ENCODE peak calls at places on chromosomes 7 and 10, in five cellular contexts. M is pancreas; B is thoracic aorta; C is CD8-positive, alpha-beta T cell; O is sigmoid colon. X is an unnamed sample.

GRCh38 chr10:95907454-95908253 is at the start of gene CC2D2B:
- DNase-seq in B (peak; percentile 55), O (peak; percentile 90), C (peak; percentile 21), M (peak; percentile 91), X (peak; percentile 87)

GRCh38 chr7:20359397-20359963 is 28.8 kb downstream of the ITGB8 start:
- DNase-seq in M (no peak), B (no peak), C (no peak), O (no peak), X (no peak)

GRCh38 chr10:8235253-8236027 is 181.0 kb downstream of the GATA3 start:
- DNase-seq in O (no peak), M (no peak), B (no peak), C (no peak), X (no peak)

GRCh38 chr7:81776159-81776558 is 6.3 kb upstream of the HGF start:
- DNase-seq in B (no peak), C (no peak), O (no peak), M (no peak), X (no peak)

GRCh38 chr10:43846187-43846680 is 197.6 kb upstream of the ZNF32 start:
- DNase-seq in C (no peak), O (no peak), B (no peak), M (no peak), X (no peak)

GRCh38 chr10:7756360-7756992 is 31.3 kb downstream of the KIN start:
- DNase-seq in O (no peak), B (no peak), C (no peak), M (no peak), X (no peak)

GRCh38 chr7:3754488-3755365 is 453.7 kb downstream of the SDK1 start:
- DNase-seq in M (no peak), O (peak; percentile 79), B (no peak), C (no peak), X (peak; percentile 39)

GRCh38 chr10:116741391-116742351 is 695 bp downstream of the HSPA12A start:
- DNase-seq in B (no peak), O (peak; percentile 70), C (no peak), M (peak; percentile 65), X (no peak)

GRCh38 chr7:140196361-140197217 is 19.8 kb upstream of the KDM7A start:
- DNase-seq in C (no peak), O (peak; percentile 85), M (no peak), B (no peak), X (peak; percentile 66)

GRCh38 chr10:11014671-11015141 is 3.0 kb upstream of the CELF2 start:
- DNase-seq in B (no peak), C (no peak), M (no peak), O (no peak), X (peak; percentile 44)

GRCh38 chr7:103752995-103753394 is 236.5 kb downstream of the RELN start:
- DNase-seq in C (no peak), B (no peak), M (no peak), O (no peak), X (no peak)

GRCh38 chr10:128025951-128026350 is 100.3 kb downstream of the MKI67 start:
- DNase-seq in O (peak; percentile 42), C (no peak), M (no peak), B (no peak), X (no peak)

GRCh38 chr7:44309271-44310091 is 15.9 kb downstream of the CAMK2B start:
- DNase-seq in M (peak; percentile 82), C (no peak), O (peak; percentile 68), B (no peak), X (peak; percentile 87)

GRCh38 chr7:27151945-27152815 is at the start of gene HOXA3:
- DNase-seq in O (peak; percentile 93), M (peak; percentile 56), C (no peak), B (no peak), X (peak; percentile 38)

GRCh38 chr7:16985621-16986020 is 103.8 kb upstream of the AGR3 start:
- DNase-seq in M (no peak), C (no peak), O (no peak), B (no peak), X (no peak)

GRCh38 chr7:25565949-25566348 is 337.7 kb upstream of the NPVF start:
- DNase-seq in B (no peak), C (peak; percentile 44), M (peak; percentile 69), O (peak; percentile 81), X (no peak)

GRCh38 chr7:95481768-95482167 is 4.0 kb upstream of the ASB4 start:
- DNase-seq in B (no peak), C (no peak), O (no peak), M (no peak), X (no peak)

GRCh38 chr7:45610660-45611299 is 36.6 kb downstream of the ADCY1 start:
- DNase-seq in O (no peak), C (no peak), M (no peak), B (no peak), X (no peak)

GRCh38 chr10:132915411-132915810 is 27.0 kb downstream of the CFAP46 start:
- DNase-seq in C (no peak), O (peak; percentile 49), M (peak; percentile 42), B (no peak), X (no peak)

GRCh38 chr10:37741831-37742230 is 115.6 kb downstream of the ZNF248 start:
- DNase-seq in O (no peak), B (no peak), M (no peak), C (no peak), X (no peak)
- H3K4me3 ChIP-seq in O (no peak overlapping the region), B (no peak overlapping the region), M (no peak overlapping the region), C (no peak overlapping the region), X (no peak overlapping the region)

GRCh38 chr10:102633848-102634247 is 10.4 kb upstream of the TRIM8 start:
- DNase-seq in B (no peak), O (no peak), C (no peak), M (no peak), X (no peak)
- H3K4me1 ChIP-seq in B (peaks cover 27% of the 10 kb centered on the region), O (peaks cover 72% of the 10 kb centered on the region), C (peaks cover 54% of the 10 kb centered on the region), M (no peaks in the 10 kb centered on the region), X (peaks cover 64% of the 10 kb centered on the region)

DNA sequence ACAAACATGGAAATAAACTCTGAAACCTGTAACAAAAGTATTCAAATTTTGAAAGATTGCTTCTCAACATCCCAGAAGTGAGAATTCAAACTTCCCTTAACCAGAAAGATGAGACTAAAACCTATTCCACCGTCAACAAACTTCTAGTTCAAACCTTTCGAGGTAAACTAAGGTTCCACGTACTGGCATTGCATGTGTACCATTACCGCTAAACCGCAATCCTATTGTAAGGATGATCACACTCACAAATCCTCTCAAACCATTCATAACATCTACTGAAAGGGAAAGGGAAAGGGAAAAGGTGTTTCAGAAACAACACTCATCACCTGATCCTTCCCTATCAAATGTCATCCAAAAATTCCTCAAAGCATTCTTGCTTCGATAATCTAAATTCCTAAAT is 3.1 kb downstream of the SMURF1 start:
- DNase-seq in O (no peak), B (no peak), M (no peak), C (no peak), X (no peak)
- H3K27ac ChIP-seq in O (peak overlapping the region; percentile 99), B (peak overlapping the region; percentile 99), M (no peak overlapping the region), C (no peak overlapping the region), X (peak overlapping the region; percentile 95)

GRCh38 chr10:68600041-68600778 is 40.1 kb downstream of the TET1 start:
- DNase-seq in C (peak; percentile 9), O (peak; percentile 82), B (peak; percentile 11), M (peak; percentile 75), X (peak; percentile 77)

GRCh38 chr10:68599754-68600040 is 39.6 kb downstream of the TET1 start:
- DNase-seq in M (no peak), B (no peak), C (no peak), O (no peak), X (no peak)

GRCh38 chr10:68601490-68602265 is 41.5 kb downstream of the TET1 start:
- DNase-seq in M (no peak), B (no peak), O (no peak), C (no peak), X (no peak)

GRCh38 chr10:68597407-68597806 is 37.3 kb downstream of the TET1 start:
- DNase-seq in O (no peak), B (no peak), C (no peak), M (no peak), X (no peak)

DNA sequence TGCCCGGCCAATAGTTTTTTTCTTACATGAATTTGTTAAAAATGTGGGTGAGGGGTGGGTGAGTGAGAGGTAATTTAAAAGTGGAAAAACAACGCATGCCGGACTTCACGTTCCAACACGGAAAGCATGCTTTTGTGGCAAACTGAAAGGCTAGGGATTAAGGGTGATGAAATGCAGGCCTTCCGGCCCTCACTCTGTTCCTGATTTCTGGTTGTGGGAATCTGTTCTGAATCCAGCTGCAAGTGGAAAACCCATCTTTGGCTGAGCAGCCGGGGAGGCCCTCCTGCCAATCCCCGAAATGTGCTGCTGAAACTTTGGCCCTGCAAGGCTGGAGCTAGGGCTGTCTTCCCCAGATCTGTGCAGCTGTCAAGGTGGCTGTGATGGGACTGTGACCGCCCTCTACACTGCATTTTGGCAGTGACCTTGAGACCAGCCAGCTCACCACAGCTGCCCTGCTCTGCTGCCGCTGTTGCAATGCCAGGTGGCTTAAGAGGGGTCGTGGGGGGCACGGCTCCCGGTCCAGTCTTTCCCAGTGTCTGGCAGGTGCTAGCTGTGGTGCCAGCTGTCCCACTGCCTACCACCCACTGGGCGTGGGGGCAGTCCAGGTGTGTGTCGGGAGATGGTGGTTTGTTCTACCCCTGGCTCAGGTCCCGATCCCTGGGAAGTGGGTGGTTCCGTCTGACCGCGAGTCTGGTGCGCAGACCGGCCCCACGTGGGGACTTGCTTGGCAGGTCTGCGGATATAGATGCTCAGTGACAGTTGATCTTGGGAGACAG is 39.0 kb downstream of the TET1 start:
- DNase-seq in M (peak; percentile 63), O (peak; percentile 75), B (no peak), C (no peak), X (peak; percentile 72)
- H3K4me3 ChIP-seq in M (peak overlapping the region; percentile 43), O (no peak overlapping the region), B (peak overlapping the region; percentile 73), C (no peak overlapping the region), X (peak overlapping the region; percentile 33)

GRCh38 chr10:68988530-68989316 is at the start of gene KIFBP:
- DNase-seq in O (peak; percentile 97), M (peak; percentile 86), C (peak; percentile 47), B (peak; percentile 88), X (peak; percentile 93)

GRCh38 chr10:68992721-68993440 is 4.3 kb downstream of the KIFBP start:
- DNase-seq in O (peak; percentile 74), B (peak; percentile 30), M (no peak), C (no peak), X (no peak)

GRCh38 chr10:68987611-68988010 is 992 bp upstream of the KIFBP start:
- DNase-seq in C (no peak), B (no peak), M (no peak), O (no peak), X (no peak)

DNA sequence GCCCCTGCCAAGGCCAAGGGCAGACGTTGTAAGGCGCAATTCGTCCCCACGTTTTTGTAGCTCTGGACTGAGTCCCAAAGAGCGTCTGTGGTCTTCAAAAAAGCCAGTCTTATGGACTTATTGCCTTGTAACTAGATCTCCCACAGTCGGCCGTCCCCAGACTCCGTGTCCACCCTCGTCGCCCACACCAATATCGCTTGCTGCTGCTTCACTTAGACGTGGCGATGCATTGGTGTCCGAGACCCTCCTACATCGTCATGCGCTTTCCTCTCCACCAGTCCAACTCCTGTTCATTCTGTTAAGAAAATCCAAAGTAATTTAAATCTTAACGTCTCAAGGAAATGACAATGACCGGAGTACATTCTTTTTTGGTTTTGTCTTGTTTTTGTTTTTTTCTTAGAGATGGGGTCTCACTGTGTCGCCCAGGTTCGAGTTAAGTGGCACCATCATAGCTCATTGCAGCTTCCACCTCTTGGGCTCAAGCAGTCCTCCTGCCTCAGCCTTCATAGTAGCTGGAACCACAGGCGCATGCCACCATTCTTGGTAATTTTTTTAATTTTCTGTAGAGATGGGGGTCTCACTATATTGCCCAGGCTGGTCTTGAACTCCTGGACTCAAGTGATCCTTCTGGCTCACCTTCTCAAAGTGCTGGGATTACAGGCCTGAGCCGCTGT is 851 bp downstream of the KIFBP start:
- DNase-seq in O (no peak), B (no peak), C (no peak), M (no peak), X (no peak)
- H3K4me1 ChIP-seq in O (peaks cover 56% of the 10 kb centered on the region), B (peaks cover 32% of the 10 kb centered on the region), C (peaks cover 29% of the 10 kb centered on the region), M (peaks cover 37% of the 10 kb centered on the region), X (peaks cover 19% of the 10 kb centered on the region)

GRCh38 chr7:92634125-92634710 is 44.0 kb upstream of the FAM133B start:
- DNase-seq in B (no peak), C (no peak), M (no peak), O (no peak), X (no peak)
- H3K27ac ChIP-seq in B (peak overlapping the region; percentile 69), C (no peak overlapping the region), M (no peak overlapping the region), O (peak overlapping the region; percentile 71), X (peak overlapping the region; percentile 85)